ENCODE peak calls at places on chromosomes 6 and 20, in four cellular contexts. G, J, C and K are unnamed samples.

GRCh38 chr6:64672131-64672530 is 1034.9 kb downstream of the EYS start:
- DNase-seq in G (no peak), J (no peak), C (no peak), K (no peak)

GRCh38 chr20:24507182-24507853 is 37.9 kb downstream of the SYNDIG1 start:
- DNase-seq in G (peak), J (no peak), C (no peak), K (no peak)

GRCh38 chr6:119445666-119446622 is 96.4 kb upstream of the MAN1A1 start:
- DNase-seq in G (peak), J (no peak), C (no peak), K (no peak)

GRCh38 chr6:89432875-89433636 is at the start of gene ANKRD6:
- DNase-seq in G (peak), J (peak), C (peak), K (peak)

GRCh38 chr6:39037082-39037487 is 11.5 kb upstream of the GLP1R start:
- DNase-seq in G (peak), J (no peak), C (no peak), K (no peak)

GRCh38 chr6:20341564-20341963 is 60.1 kb upstream of the E2F3 start:
- DNase-seq in G (no peak), J (no peak), C (no peak), K (no peak)

GRCh38 chr6:126337323-126337722 is 2.6 kb upstream of the CENPW start:
- DNase-seq in G (no peak), J (no peak), C (no peak), K (no peak)

GRCh38 chr6:132765560-132765959 is 7.9 kb upstream of the VNN2 start:
- DNase-seq in G (no peak), J (no peak), C (no peak), K (no peak)

GRCh38 chr6:42368156-42368555 is 83.6 kb downstream of the TRERF1 start:
- DNase-seq in G (peak), J (no peak), C (no peak), K (no peak)

GRCh38 chr20:37538003-37538402 is 10.3 kb upstream of the BLCAP start:
- DNase-seq in G (no peak), J (no peak), C (peak), K (no peak)

GRCh38 chr6:158799051-158799792 is 19.9 kb downstream of the EZR start:
- DNase-seq in G (no peak), J (no peak), C (peak), K (peak)

GRCh38 chr6:72464791-72465691 is 156.8 kb upstream of the KCNQ5 start:
- DNase-seq in G (peak), J (no peak), C (no peak), K (no peak)

GRCh38 chr6:45185403-45186251 is 142.5 kb upstream of the RUNX2 start:
- DNase-seq in G (peak), J (no peak), C (no peak), K (no peak)

GRCh38 chr20:49306903-49307336 is 29.1 kb upstream of the ZNFX1 start:
- DNase-seq in G (no peak), J (no peak), C (peak), K (peak)

GRCh38 chr20:48642105-48642880 is 185.5 kb downstream of the PREX1 start:
- DNase-seq in G (no peak), J (no peak), C (no peak), K (no peak)

GRCh38 chr6:5215799-5216198 is 45.0 kb downstream of the LYRM4 start:
- DNase-seq in G (peak), J (no peak), C (no peak), K (no peak)

GRCh38 chr6:1477432-1478090 is 88.2 kb downstream of the FOXF2 start:
- DNase-seq in G (no peak), J (no peak), C (no peak), K (no peak)

GRCh38 chr6:138491020-138491419 is 8.3 kb downstream of the NHSL1 start:
- DNase-seq in G (no peak), J (no peak), C (no peak), K (no peak)

GRCh38 chr20:16575390-16576140 is 2.3 kb upstream of the KIF16B start:
- DNase-seq in G (peak), J (no peak), C (no peak), K (no peak)

GRCh38 chr6:84422380-84422968 is 195.0 kb upstream of the CEP162 start:
- DNase-seq in G (peak), J (peak), C (peak), K (peak)

DNA sequence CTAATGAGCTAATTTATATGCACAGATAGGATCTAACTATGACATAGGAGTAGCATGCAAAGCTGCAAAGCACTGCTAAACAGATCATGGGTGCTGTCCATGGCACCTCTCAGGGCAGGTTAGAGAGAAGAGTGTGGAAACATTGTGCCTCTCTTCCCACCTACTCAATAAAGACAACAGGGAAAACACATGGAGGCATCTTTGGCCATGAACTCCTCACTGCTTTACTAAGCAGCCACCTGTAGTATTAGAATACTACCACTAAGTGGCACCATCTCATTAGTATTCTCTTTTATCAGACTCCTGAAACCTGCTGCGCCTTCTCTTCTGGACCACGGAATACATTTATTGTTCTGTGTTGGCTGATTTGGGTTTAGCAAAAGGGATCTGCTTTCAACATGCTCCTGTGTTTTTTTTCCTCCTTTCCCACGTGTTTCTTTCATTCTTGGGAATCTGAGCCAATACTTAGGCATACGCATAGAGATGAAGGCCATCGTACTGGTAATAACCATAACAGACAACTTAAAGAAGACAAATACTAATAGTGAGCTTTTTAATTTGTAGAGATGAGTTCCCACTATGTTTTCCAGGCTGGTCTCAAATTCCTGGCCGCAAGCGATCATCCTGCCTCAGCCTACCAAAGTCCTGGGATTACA is 9.4 kb upstream of the HDDC2 start:
- DNase-seq in G (peak), J (peak), C (peak), K (peak)
- TF ChIP-seq ELF1 in G (no peak), J (no peak), C (no peak), K (no peak)

DNA sequence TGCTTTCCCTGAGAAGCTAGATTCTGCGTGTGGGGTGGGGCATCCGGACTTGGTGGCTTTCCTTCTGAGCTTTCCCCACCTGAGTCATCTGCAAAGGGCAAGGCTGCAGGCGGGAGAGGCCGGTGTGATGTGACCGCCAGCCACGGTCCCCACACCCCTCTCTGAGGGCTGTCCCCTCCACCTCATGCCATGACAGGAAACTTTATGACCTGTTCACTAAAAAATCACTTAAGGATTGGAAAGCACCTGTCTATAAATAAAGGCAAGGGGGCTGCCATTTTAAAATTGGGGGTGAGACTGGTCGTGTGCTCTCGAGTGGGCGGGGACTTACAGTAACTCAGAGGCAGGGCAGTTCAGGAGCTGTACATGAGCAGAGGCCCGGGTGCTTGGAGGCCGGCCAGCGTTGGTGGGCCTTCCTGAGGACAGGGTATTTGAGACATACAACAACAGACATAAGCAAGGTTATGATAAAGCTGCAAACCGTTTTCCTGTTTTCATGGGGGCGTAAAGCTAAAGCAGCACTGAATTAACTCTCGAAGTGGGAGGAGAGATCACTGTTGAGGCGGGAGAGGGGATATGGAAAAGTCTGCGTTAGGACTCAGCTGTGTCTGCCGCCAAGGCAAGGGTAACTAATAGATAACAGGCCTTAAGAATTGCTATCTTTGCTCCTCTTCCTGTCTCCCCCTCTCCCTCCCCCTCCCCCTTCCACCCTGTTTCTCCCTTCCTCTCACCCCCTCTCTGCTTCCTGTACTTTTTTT is 16.1 kb upstream of the SERPINB1 start:
- DNase-seq in G (peak), J (peak), C (no peak), K (peak)
- TF ChIP-seq ELF1 in G (peak), J (no peak), C (peak), K (no peak)

GRCh38 chr20:18663932-18664331 is 76.1 kb downstream of the DTD1 start:
- DNase-seq in G (no peak), J (no peak), C (no peak), K (no peak)

GRCh38 chr20:18669241-18670019 is 81.6 kb downstream of the DTD1 start:
- DNase-seq in G (no peak), J (no peak), C (no peak), K (no peak)

GRCh38 chr20:18665135-18665534 is 77.3 kb downstream of the DTD1 start:
- DNase-seq in G (no peak), J (no peak), C (no peak), K (no peak)

GRCh38 chr20:18662279-18662678 is 74.4 kb downstream of the DTD1 start:
- DNase-seq in G (no peak), J (no peak), C (peak), K (no peak)

GRCh38 chr20:18666803-18667460 is 79.1 kb downstream of the DTD1 start:
- DNase-seq in G (no peak), J (no peak), C (no peak), K (peak)
- TF ChIP-seq ELF1 in G (no peak), J (no peak), C (no peak), K (no peak)

DNA sequence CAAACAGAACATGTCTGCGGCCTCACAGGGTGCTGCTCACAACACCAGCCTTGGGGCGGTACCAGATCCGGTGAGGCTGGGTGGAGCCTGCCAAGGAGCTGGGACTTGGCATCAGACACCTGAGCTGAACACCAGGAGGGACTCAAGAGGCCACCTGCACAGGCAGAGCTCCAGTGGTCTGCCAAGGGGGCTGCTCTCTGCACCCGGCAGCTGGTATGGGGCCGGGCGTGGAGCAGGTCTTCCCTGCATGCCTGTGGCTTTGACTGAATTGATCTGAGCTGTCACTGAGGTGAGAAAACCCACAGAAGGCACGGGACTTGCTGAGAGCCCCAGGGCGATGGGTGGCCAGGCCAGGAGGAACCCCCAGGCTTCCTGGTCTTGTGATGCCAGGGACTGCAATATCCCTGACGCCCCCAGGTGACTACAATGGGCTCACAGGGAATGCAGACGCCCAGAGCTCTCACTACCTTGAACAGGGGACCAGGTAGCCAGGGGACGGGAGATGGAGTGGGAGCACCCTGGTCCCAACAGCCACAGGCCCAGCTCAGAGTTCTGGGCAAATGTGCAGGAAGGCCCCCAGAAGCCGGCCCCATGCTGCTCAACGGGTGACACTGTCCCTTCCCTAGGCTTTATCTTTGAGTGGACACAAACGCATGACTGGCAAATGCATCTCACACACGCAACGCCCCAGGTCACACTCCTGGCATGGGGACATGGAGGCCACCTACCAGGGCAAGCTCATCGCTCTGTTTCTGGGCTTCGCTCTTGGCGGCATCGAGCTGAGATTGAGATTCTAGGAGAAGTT is 48.2 kb downstream of the DSTN start:
- DNase-seq in G (no peak), J (no peak), C (no peak), K (peak)
- TF ChIP-seq ELF1 in G (no peak), J (no peak), C (no peak), K (no peak)

GRCh38 chr6:83047065-83047754 is 18.4 kb downstream of the UBE3D start:
- DNase-seq in G (no peak), J (no peak), C (peak), K (no peak)
- TF ChIP-seq ELF1 in G (no peak), J (no peak), C (no peak), K (no peak)

DNA sequence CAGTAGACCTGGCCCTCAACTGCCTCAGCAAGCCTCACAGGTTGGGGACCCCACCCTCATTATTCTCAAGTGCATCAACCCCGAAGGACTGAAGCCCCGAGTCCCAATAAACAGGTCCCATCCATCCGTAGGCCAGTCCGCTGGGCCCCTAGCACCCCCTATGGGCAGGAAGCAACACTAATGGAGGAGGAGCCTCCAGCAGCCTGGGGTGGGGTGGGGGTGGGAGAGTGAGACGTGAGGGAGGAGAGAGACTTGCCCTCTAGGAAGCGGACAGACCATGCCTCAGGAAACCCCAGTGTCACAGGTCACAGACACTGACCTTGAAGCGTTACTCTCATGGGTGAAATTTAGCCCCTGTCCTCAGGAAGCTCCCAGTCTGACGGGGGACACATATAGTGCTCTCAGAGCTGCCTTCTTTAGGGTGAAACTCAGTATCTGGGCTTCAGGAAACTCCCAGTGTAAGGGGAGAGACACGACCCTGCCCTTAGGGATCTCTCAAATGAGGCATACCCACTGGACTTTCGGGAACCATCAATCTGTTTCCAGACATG is 125.9 kb downstream of the MRPL14 start:
- DNase-seq in G (peak), J (peak), C (peak), K (peak)
- TF ChIP-seq ELF1 in G (no peak), J (no peak), C (peak), K (no peak)

DNA sequence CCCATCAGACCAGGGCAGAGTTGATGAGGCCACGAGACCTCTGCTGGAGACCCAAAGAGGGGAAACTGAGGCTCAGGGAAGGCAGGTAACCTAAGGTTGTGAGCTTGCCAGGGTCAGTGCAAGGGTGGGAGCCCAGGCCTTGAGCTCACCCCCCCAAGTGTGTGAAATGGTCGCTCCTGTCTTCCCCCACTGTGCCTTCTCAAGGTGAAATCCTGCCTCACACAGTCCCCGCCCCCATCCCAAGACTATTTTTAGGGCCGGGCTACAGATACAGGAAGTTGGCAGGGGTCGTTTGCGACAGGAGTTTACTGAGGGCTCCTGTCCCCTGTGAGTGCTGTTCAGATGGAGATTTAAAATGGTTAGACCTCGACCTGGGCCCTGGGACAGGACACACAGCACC is 18.7 kb upstream of the GATA5 start:
- DNase-seq in G (peak), J (no peak), C (no peak), K (no peak)
- TF ChIP-seq ELF1 in G (no peak), J (no peak), C (no peak), K (no peak)

GRCh38 chr6:93337014-93337413 is 82.3 kb downstream of the EPHA7 start:
- DNase-seq in G (no peak), J (no peak), C (no peak), K (no peak)

GRCh38 chr6:93343476-93343875 is 75.9 kb downstream of the EPHA7 start:
- DNase-seq in G (no peak), J (no peak), C (no peak), K (no peak)

GRCh38 chr6:93344436-93344835 is 74.9 kb downstream of the EPHA7 start:
- DNase-seq in G (no peak), J (no peak), C (no peak), K (no peak)

GRCh38 chr6:93337772-93338394 is 81.5 kb downstream of the EPHA7 start:
- DNase-seq in G (no peak), J (no peak), C (no peak), K (no peak)

GRCh38 chr6:93341900-93342613 is 77.3 kb downstream of the EPHA7 start:
- DNase-seq in G (no peak), J (no peak), C (no peak), K (no peak)
- TF ChIP-seq ELF1 in G (no peak), J (no peak), C (no peak), K (no peak)

DNA sequence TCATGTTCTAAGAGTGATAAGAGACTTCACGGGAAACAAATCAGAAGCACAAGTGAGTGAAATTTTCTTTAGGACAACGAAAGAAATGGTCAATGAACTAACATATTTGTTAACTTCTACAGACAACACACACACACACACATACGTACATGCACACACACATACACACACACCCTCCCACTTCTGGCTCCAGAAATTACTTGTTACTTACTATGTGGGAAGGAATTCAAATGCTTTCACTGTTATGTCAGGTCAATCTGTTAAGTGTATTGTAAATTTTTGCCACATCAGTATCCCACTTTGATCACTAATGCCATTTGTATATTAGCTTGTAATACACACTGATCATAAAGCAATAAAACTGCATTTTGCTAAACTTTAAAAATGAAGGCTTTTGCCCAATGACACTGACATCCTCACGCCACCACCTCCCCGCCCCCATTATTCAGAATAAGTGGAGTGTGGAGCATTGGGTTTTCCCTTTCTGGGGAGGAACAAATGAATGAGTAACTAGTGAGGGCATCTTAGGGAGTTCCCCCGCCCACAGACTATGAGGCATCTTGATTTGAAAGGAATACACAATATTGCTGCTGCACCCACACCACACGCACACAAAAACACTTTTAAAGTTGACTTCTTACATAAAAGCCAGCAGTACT is 76.2 kb downstream of the ATXN1 start:
- DNase-seq in G (no peak), J (peak), C (no peak), K (no peak)
- TF ChIP-seq ELF1 in G (no peak), J (no peak), C (no peak), K (no peak)

GRCh38 chr20:58597021-58597940 is 53.8 kb upstream of the STX16 start:
- DNase-seq in G (no peak), J (no peak), C (no peak), K (no peak)

GRCh38 chr20:58595167-58595566 is 55.9 kb upstream of the STX16 start:
- DNase-seq in G (no peak), J (no peak), C (no peak), K (no peak)

GRCh38 chr20:58596244-58597010 is 54.7 kb upstream of the STX16 start:
- DNase-seq in G (no peak), J (no peak), C (no peak), K (no peak)

GRCh38 chr20:58592076-58592695 is 58.9 kb upstream of the STX16 start:
- DNase-seq in G (no peak), J (no peak), C (no peak), K (no peak)

DNA sequence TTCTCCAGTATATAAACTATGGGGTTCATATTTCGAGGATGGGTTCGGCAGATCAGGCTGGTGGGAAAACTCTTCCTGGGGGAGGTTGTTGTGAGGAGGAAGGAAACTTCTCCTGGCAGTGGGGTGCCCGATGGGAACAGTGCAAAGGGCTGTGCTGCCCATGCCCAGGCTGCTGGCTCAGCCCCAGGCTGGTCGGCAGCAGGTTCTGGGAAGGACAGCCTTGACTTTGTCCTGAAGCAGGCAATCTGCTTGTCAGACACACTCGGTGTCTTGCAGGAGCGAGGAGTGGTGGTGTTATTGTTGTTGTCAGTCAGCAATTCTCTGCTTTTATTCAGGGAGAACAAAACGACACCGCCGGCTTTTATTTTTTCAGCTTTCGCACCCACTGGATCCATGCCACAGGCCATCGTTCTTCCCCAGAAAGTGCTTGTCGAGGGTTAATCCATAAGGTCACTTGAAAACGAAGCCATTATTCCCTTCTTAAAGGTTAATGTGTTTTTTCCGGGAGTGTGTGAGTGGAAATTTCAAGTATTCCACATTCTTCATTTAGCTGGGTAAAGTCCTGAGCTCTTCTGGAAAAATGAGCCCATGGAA is 57.1 kb upstream of the STX16 start:
- DNase-seq in G (no peak), J (no peak), C (no peak), K (no peak)
- TF ChIP-seq ELF1 in G (no peak), J (no peak), C (no peak), K (no peak)